ENCODE peak calls at places on chromosomes 7 and 10, in seven cellular contexts. One of them, this sample, is unnamed.

GRCh38 chr10:62307635-62308034 is 39.0 kb upstream of the RTKN2 start:
- DNase-seq in AML-193: no peak
- DNase-seq in amygdala: no peak
- DNase-seq in astrocyte of the cerebellum: no peak
- DNase-seq in activated CD4-positive, alpha-beta T cell treated with anti-CD3 and anti-CD28 coated beads, Interleukin-2, amount 10 ng/mL, durations not matched to agents 7 days and 5 days: no peak
- DNase-seq in fibroblast of lung: no peak
- DNase-seq in T-helper 2 cell: no peak
- DNase-seq in this sample: no peak

GRCh38 chr7:44131173-44132009 is 8.0 kb upstream of the POLD2 start:
- DNase-seq in AML-193: no peak
- DNase-seq in T-helper 2 cell: no peak
- DNase-seq in astrocyte of the cerebellum: no peak
- DNase-seq in amygdala: no peak
- DNase-seq in fibroblast of lung: no peak
- DNase-seq in activated CD4-positive, alpha-beta T cell treated with anti-CD3 and anti-CD28 coated beads, Interleukin-2, amount 10 ng/mL, durations not matched to agents 7 days and 5 days: no peak
- DNase-seq in this sample: no peak

GRCh38 chr10:22345301-22346086 is at the start of gene SPAG6:
- DNase-seq in AML-193: no peak
- DNase-seq in T-helper 2 cell: peak; percentile 18
- DNase-seq in activated CD4-positive, alpha-beta T cell treated with anti-CD3 and anti-CD28 coated beads, Interleukin-2, amount 10 ng/mL, durations not matched to agents 7 days and 5 days: peak; percentile 52
- DNase-seq in amygdala: no peak
- DNase-seq in fibroblast of lung: no peak
- DNase-seq in astrocyte of the cerebellum: no peak
- DNase-seq in this sample: no peak

GRCh38 chr10:77168161-77168560 is 469.4 kb downstream of the KCNMA1 start:
- DNase-seq in amygdala: no peak
- DNase-seq in AML-193: no peak
- DNase-seq in fibroblast of lung: no peak
- DNase-seq in astrocyte of the cerebellum: no peak
- DNase-seq in activated CD4-positive, alpha-beta T cell treated with anti-CD3 and anti-CD28 coated beads, Interleukin-2, amount 10 ng/mL, durations not matched to agents 7 days and 5 days: no peak
- DNase-seq in T-helper 2 cell: no peak
- DNase-seq in this sample: no peak

GRCh38 chr10:110664483-110665420 is 20.6 kb downstream of the RBM20 start:
- DNase-seq in astrocyte of the cerebellum: peak; percentile 80
- DNase-seq in T-helper 2 cell: no peak
- DNase-seq in activated CD4-positive, alpha-beta T cell treated with anti-CD3 and anti-CD28 coated beads, Interleukin-2, amount 10 ng/mL, durations not matched to agents 7 days and 5 days: no peak
- DNase-seq in amygdala: no peak
- DNase-seq in AML-193: no peak
- DNase-seq in fibroblast of lung: peak; percentile 92
- DNase-seq in this sample: no peak

GRCh38 chr7:155206286-155207020 is 91.2 kb upstream of the INSIG1 start:
- DNase-seq in amygdala: no peak
- DNase-seq in AML-193: peak; percentile 90
- DNase-seq in fibroblast of lung: peak; percentile 91
- DNase-seq in activated CD4-positive, alpha-beta T cell treated with anti-CD3 and anti-CD28 coated beads, Interleukin-2, amount 10 ng/mL, durations not matched to agents 7 days and 5 days: peak; percentile 67
- DNase-seq in astrocyte of the cerebellum: peak; percentile 43
- DNase-seq in T-helper 2 cell: no peak
- DNase-seq in this sample: peak; percentile 40

GRCh38 chr10:70374775-70375614 is 7.4 kb downstream of the LRRC20 start:
- DNase-seq in activated CD4-positive, alpha-beta T cell treated with anti-CD3 and anti-CD28 coated beads, Interleukin-2, amount 10 ng/mL, durations not matched to agents 7 days and 5 days: no peak
- DNase-seq in AML-193: no peak
- DNase-seq in astrocyte of the cerebellum: no peak
- DNase-seq in fibroblast of lung: peak; percentile 74
- DNase-seq in T-helper 2 cell: no peak
- DNase-seq in amygdala: no peak
- DNase-seq in this sample: no peak

GRCh38 chr7:10790910-10791309 is 182.8 kb upstream of the PHF14 start:
- DNase-seq in AML-193: no peak
- DNase-seq in amygdala: no peak
- DNase-seq in T-helper 2 cell: no peak
- DNase-seq in fibroblast of lung: no peak
- DNase-seq in astrocyte of the cerebellum: no peak
- DNase-seq in activated CD4-positive, alpha-beta T cell treated with anti-CD3 and anti-CD28 coated beads, Interleukin-2, amount 10 ng/mL, durations not matched to agents 7 days and 5 days: no peak
- DNase-seq in this sample: no peak

GRCh38 chr10:62052276-62052675 is 150.8 kb downstream of the ARID5B start:
- DNase-seq in amygdala: no peak
- DNase-seq in activated CD4-positive, alpha-beta T cell treated with anti-CD3 and anti-CD28 coated beads, Interleukin-2, amount 10 ng/mL, durations not matched to agents 7 days and 5 days: no peak
- DNase-seq in fibroblast of lung: no peak
- DNase-seq in AML-193: no peak
- DNase-seq in T-helper 2 cell: no peak
- DNase-seq in astrocyte of the cerebellum: no peak
- DNase-seq in this sample: no peak

GRCh38 chr10:33460461-33461294 is 126.2 kb upstream of the NRP1 start:
- DNase-seq in astrocyte of the cerebellum: peak; percentile 35
- DNase-seq in AML-193: no peak
- DNase-seq in T-helper 2 cell: no peak
- DNase-seq in activated CD4-positive, alpha-beta T cell treated with anti-CD3 and anti-CD28 coated beads, Interleukin-2, amount 10 ng/mL, durations not matched to agents 7 days and 5 days: no peak
- DNase-seq in fibroblast of lung: peak; percentile 86
- DNase-seq in amygdala: no peak
- DNase-seq in this sample: no peak

GRCh38 chr10:131204406-131205152 is 106.9 kb downstream of the TCERG1L start:
- DNase-seq in activated CD4-positive, alpha-beta T cell treated with anti-CD3 and anti-CD28 coated beads, Interleukin-2, amount 10 ng/mL, durations not matched to agents 7 days and 5 days: no peak
- DNase-seq in AML-193: no peak
- DNase-seq in amygdala: no peak
- DNase-seq in astrocyte of the cerebellum: no peak
- DNase-seq in T-helper 2 cell: no peak
- DNase-seq in fibroblast of lung: no peak
- DNase-seq in this sample: no peak

This sample was measured in smooth muscle cell of the brain vasculature.